ENCODE peak calls at places on chromosomes 5 and 9, in nine cellular contexts. M is hepatocyte, L is cardiac muscle cell, E is stomach, V is GM23248, F is dorsolateral prefrontal cortex, X is mesendoderm, W is thyroid gland, Z is tibial nerve. S is an unnamed sample.

GRCh38 chr9:127388037-127388855 is 8.7 kb upstream of the SLC2A8 start:
- DNase-seq in L (no peak), F (peak; percentile 55), Z (peak; percentile 75), M (peak; percentile 92), X (peak; percentile 38), V (peak; percentile 87), E (no peak), W (no peak), S (no peak)

GRCh38 chr5:136295914-136296313 is 69.4 kb downstream of the TRPC7 start:
- DNase-seq in Z (no peak), F (no peak), L (no peak), X (no peak), W (no peak), V (peak; percentile 47), E (no peak), M (no peak), S (no peak)

GRCh38 chr5:82334085-82334680 is 56.0 kb upstream of the RPS23 start:
- DNase-seq in E (no peak), V (peak; percentile 42), L (no peak), X (no peak), W (no peak), M (no peak), Z (no peak), F (no peak), S (no peak)

GRCh38 chr5:173326501-173326960 is 1.7 kb downstream of the STC2 start:
- DNase-seq in X (peak; percentile 31), F (no peak), Z (no peak), M (no peak), L (peak; percentile 21), V (peak; percentile 97), W (no peak), E (no peak), S (no peak)

GRCh38 chr9:95627802-95628201 is 111.0 kb upstream of the PTCH1 start:
- DNase-seq in V (no peak), W (no peak), E (no peak), X (peak; percentile 18), M (no peak), L (no peak), F (no peak), Z (no peak), S (no peak)

GRCh38 chr5:165809914-165810313 is 2304.5 kb downstream of the MAT2B start:
- DNase-seq in X (no peak), F (no peak), V (no peak), Z (no peak), W (no peak), E (no peak), L (no peak), M (no peak), S (no peak)

GRCh38 chr9:137268538-137269201 is 8.9 kb upstream of the TOR4A start:
- DNase-seq in W (no peak), F (no peak), Z (no peak), V (no peak), L (no peak), M (no peak), X (no peak), E (no peak), S (no peak)

GRCh38 chr5:56457887-56458451 is 224.8 kb upstream of the ANKRD55 start:
- DNase-seq in X (no peak), M (no peak), E (no peak), F (peak; percentile 44), L (no peak), V (peak; percentile 84), W (no peak), Z (peak; percentile 57), S (no peak)

GRCh38 chr5:84383816-84384603 is 670 bp downstream of the EDIL3 start:
- DNase-seq in M (peak; percentile 52), X (peak; percentile 71), Z (peak; percentile 5), V (peak; percentile 70), L (peak; percentile 50), F (peak; percentile 54), E (no peak), W (no peak), S (peak; percentile 34)

GRCh38 chr9:77011973-77012817 is 7.3 kb upstream of the FOXB2 start:
- DNase-seq in Z (peak; percentile 47), M (peak; percentile 76), E (peak; percentile 53), L (peak; percentile 86), F (peak; percentile 44), V (peak; percentile 52), W (peak; percentile 44), X (peak; percentile 90), S (no peak)

GRCh38 chr9:19985081-19985480 is 196.2 kb upstream of the SLC24A2 start:
- DNase-seq in X (no peak), E (no peak), V (no peak), W (no peak), Z (no peak), M (no peak), F (no peak), L (no peak), S (no peak)

GRCh38 chr9:137286980-137287383 is 9.5 kb downstream of the TOR4A start:
- DNase-seq in W (peak; percentile 54), E (peak; percentile 82), M (peak; percentile 82), L (peak; percentile 61), F (no peak), X (peak; percentile 83), Z (no peak), V (peak; percentile 66), S (no peak)

GRCh38 chr5:10351882-10352395 is 1.6 kb upstream of the MARCHF6 start:
- DNase-seq in F (no peak), M (no peak), Z (no peak), L (no peak), V (no peak), E (no peak), W (no peak), X (no peak), S (no peak)

GRCh38 chr5:119339344-119339743 is 16.5 kb upstream of the TNFAIP8 start:
- DNase-seq in V (no peak), E (no peak), W (no peak), L (no peak), Z (no peak), F (no peak), X (no peak), M (no peak), S (no peak)
- H3K27ac ChIP-seq in V (no peak overlapping the region), E (no peak overlapping the region), W (no peak overlapping the region), L (no peak overlapping the region), Z (no peak overlapping the region), F (no peak overlapping the region), X (no peak overlapping the region), M (no peak overlapping the region), S (no peak overlapping the region)

GRCh38 chr5:8773091-8773615 is 772.7 kb downstream of the SEMA5A start:
- DNase-seq in X (no peak), M (no peak), W (no peak), F (no peak), V (peak; percentile 76), Z (no peak), E (no peak), L (no peak), S (no peak)
- H3K27ac ChIP-seq in X (no peak overlapping the region), M (no peak overlapping the region), W (no peak overlapping the region), F (no peak overlapping the region), V (no peak overlapping the region), Z (no peak overlapping the region), E (no peak overlapping the region), L (no peak overlapping the region), S (no peak overlapping the region)

GRCh38 chr5:6715758-6716633 is 2.8 kb downstream of the TENT4A start:
- DNase-seq in W (no peak), M (no peak), V (no peak), Z (no peak), X (no peak), L (no peak), E (no peak), F (no peak), S (no peak)
- H3K27ac ChIP-seq in W (peak overlapping the region; percentile 2), M (no peak overlapping the region), V (no peak overlapping the region), Z (no peak overlapping the region), X (no peak overlapping the region), L (no peak overlapping the region), E (peak overlapping the region; percentile 21), F (no peak overlapping the region), S (no peak overlapping the region)

DNA sequence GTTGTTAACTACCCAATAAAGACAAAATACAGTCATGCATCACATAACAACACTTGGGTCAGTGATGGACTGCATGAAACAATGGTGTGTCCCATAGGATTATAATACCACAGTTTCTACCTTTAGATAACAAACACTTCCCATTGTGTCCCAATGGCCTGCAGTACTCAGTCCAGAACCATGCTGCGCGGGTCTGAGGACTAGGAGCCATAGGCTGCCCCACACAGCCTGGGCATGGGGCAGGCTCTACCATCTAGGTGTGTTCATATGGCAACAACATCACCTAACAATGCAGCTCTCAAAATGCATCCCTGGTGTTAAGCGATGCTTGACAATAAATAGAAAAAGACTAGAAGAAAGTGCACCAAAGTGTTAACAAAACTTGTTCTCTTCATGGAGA is 6.8 kb downstream of the IPPK start:
- DNase-seq in V (no peak), W (no peak), M (no peak), Z (no peak), E (no peak), L (no peak), F (no peak), X (no peak), S (no peak)
- H3K27ac ChIP-seq in V (no peak overlapping the region), W (no peak overlapping the region), M (no peak overlapping the region), Z (no peak overlapping the region), E (no peak overlapping the region), L (no peak overlapping the region), F (no peak overlapping the region), X (no peak overlapping the region), S (no peak overlapping the region)

DNA sequence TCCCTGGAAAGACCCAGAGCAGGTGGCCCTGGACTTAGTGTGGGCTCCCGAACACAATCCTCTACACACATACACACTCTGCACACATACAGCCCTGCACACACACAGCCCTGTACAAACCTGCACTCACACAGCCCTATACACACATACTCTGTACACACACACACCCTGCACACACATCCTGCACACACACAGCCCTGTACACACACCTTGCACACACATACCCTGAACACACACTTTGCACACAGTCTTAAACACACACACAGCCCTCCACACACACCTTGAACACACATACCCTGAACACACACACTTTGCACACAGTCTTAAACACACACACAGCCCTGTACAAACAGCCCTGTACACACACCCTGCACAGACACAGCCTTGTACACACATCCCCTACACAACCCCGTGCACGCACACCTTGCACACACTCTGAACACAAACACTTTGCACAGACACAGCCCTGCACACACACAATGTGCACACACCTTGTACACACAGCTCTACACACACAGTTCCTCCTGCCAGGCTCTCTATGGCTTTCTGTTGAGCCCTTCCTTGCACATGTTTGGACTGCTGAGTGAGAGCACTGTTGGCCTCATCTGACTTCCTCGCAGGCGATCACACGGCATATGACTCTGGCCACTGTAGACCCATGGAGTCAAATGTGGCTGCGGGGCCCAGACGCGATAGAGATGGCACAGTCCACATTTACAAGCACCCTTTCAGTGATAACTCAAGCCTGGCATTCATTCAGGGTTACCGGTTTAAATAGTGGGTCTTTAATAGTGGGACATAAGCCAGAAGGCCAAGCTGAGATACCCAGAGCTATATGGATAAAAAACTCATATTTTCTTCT is 245.7 kb upstream of the IRX1 start:
- DNase-seq in X (no peak), L (no peak), Z (no peak), F (no peak), W (no peak), E (peak; percentile 20), M (no peak), V (no peak), S (no peak)
- H3K27ac ChIP-seq in X (no peak overlapping the region), L (no peak overlapping the region), Z (no peak overlapping the region), F (no peak overlapping the region), W (no peak overlapping the region), E (no peak overlapping the region), M (no peak overlapping the region), V (no peak overlapping the region), S (no peak overlapping the region)

DNA sequence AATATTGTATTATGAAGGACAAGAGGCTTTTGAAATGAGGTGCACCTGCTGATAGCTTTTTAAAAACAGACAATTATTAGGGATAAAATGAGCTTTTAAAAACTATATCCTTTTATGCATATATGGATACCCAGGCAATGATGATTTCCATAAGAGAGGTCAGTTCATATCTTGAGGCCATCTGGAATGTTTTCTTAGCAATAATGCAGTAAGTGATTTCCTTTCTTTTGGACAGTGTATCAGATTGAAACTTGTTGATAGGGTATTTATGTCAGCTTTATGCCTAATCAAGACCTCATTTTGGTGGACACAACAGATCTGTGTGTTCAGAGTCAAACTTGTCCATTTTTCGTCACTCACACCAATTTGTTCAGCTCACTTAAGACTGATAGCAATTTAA is 413.5 kb upstream of the WWC1 start:
- DNase-seq in L (no peak), Z (no peak), F (no peak), M (no peak), W (no peak), E (no peak), X (no peak), V (no peak), S (no peak)
- H3K27ac ChIP-seq in L (no peak overlapping the region), Z (no peak overlapping the region), F (no peak overlapping the region), M (no peak overlapping the region), W (no peak overlapping the region), E (no peak overlapping the region), X (no peak overlapping the region), V (no peak overlapping the region), S (no peak overlapping the region)